ENCODE peak calls at places on chromosomes 11 and 22, in five cellular contexts. D, E, L, K and G are unnamed samples.

GRCh38 chr11:71129624-71130023 is 122.8 kb downstream of the SHANK2 start:
- DNase-seq in D (no peak), K (no peak), E (no peak), L (no peak), G (no peak)

GRCh38 chr22:42902875-42903510 is 45.9 kb upstream of the ARFGAP3 start:
- DNase-seq in E (no peak), D (no peak), L (no peak), K (peak; percentile 44), G (no peak)

GRCh38 chr22:44520695-44521094 is 22.7 kb upstream of the RTL6 start:
- DNase-seq in L (no peak), K (no peak), E (no peak), D (no peak), G (no peak)

GRCh38 chr11:130909650-130910049 is 6.6 kb downstream of the SNX19 start:
- DNase-seq in K (no peak), E (no peak), D (no peak), L (no peak), G (no peak)

GRCh38 chr11:73461844-73462435 is 85.7 kb downstream of the RELT start:
- DNase-seq in K (no peak), L (no peak), E (no peak), D (no peak), G (no peak)

GRCh38 chr11:18853086-18853720 is 61.6 kb upstream of the PTPN5 start:
- DNase-seq in D (no peak), L (no peak), K (peak; percentile 57), E (peak; percentile 54), G (no peak)

GRCh38 chr11:91220476-91221202 is 997.8 kb upstream of the CHORDC1 start:
- DNase-seq in E (no peak), L (no peak), D (no peak), K (no peak), G (no peak)

GRCh38 chr11:105838668-105839403 is 183.2 kb downstream of the MSANTD4 start:
- DNase-seq in D (no peak), K (no peak), L (no peak), E (no peak), G (no peak)

GRCh38 chr22:44664149-44664548 is 37.9 kb upstream of the PRR5 start:
- DNase-seq in L (peak; percentile 34), E (no peak), D (peak; percentile 37), K (no peak), G (peak; percentile 24)